ENCODE peak calls at places on chromosomes 5 and 9, in ten cellular contexts. E, Z, D, Y, J, X, W, I, N and K are unnamed samples.

GRCh38 chr9:134505032-134505431 is 136.6 kb upstream of the COL5A1 start:
- DNase-seq in E (no peak), Z (no peak), D (no peak), Y (no peak), J (no peak), X (no peak), W (no peak), I (no peak), N (no peak), K (no peak)

GRCh38 chr5:75167345-75167744 is 69.3 kb downstream of the ANKRD31 start:
- DNase-seq in E (no peak), Z (peak), D (no peak), Y (peak), J (no peak), X (no peak), W (no peak), I (no peak), N (no peak), K (no peak)

GRCh38 chr9:107751522-107752235 is 262.1 kb upstream of the KLF4 start:
- DNase-seq in E (no peak), Z (peak), D (peak), Y (peak), J (no peak), X (no peak), W (no peak), I (no peak), N (no peak), K (no peak)

GRCh38 chr9:35659340-35659739 is 1.2 kb downstream of the CCDC107 start:
- DNase-seq in E (no peak), Z (no peak), D (no peak), Y (peak), J (no peak), X (no peak), W (no peak), I (no peak), N (no peak), K (no peak)

GRCh38 chr5:86617756-86618577 is at the start of gene COX7C:
- DNase-seq in E (peak), Z (peak), D (peak), Y (peak), J (peak), X (peak), W (peak), I (peak), N (peak), K (peak)

GRCh38 chr9:95887926-95888497 is 12.5 kb downstream of the ERCC6L2 start:
- DNase-seq in E (no peak), Z (no peak), D (no peak), Y (no peak), J (no peak), X (no peak), W (no peak), I (no peak), N (no peak), K (no peak)

GRCh38 chr9:108156270-108156998 is 666.9 kb upstream of the KLF4 start:
- DNase-seq in E (no peak), Z (no peak), D (no peak), Y (peak), J (no peak), X (no peak), W (no peak), I (peak), N (no peak), K (no peak)

GRCh38 chr5:58156977-58157701 is 302.7 kb downstream of the PLK2 start:
- DNase-seq in E (no peak), Z (no peak), D (no peak), Y (no peak), J (no peak), X (no peak), W (no peak), I (no peak), N (no peak), K (no peak)

GRCh38 chr9:117030254-117030768 is 343.2 kb downstream of the TRIM32 start:
- DNase-seq in E (no peak), Z (no peak), D (no peak), Y (no peak), J (no peak), X (no peak), W (no peak), I (no peak), N (no peak), K (no peak)

GRCh38 chr5:137609122-137609521 is 110.0 kb upstream of the SPOCK1 start:
- DNase-seq in E (no peak), Z (no peak), D (no peak), Y (peak), J (no peak), X (no peak), W (no peak), I (no peak), N (no peak), K (no peak)

GRCh38 chr9:69946800-69947437 is 96.7 kb upstream of the MAMDC2 start:
- DNase-seq in E (no peak), Z (no peak), D (peak), Y (peak), J (no peak), X (no peak), W (no peak), I (peak), N (no peak), K (no peak)

GRCh38 chr5:116509483-116510244 is 65.0 kb downstream of the SEMA6A start:
- DNase-seq in E (no peak), Z (no peak), D (no peak), Y (no peak), J (no peak), X (no peak), W (no peak), I (no peak), N (no peak), K (no peak)

GRCh38 chr5:68432682-68433081 is 217.1 kb downstream of the PIK3R1 start:
- DNase-seq in E (no peak), Z (no peak), D (no peak), Y (no peak), J (no peak), X (no peak), W (no peak), I (no peak), N (peak), K (no peak)

GRCh38 chr5:72328172-72328571 is 8.0 kb downstream of the PTCD2 start:
- DNase-seq in E (peak), Z (no peak), D (no peak), Y (no peak), J (peak), X (no peak), W (no peak), I (no peak), N (no peak), K (no peak)

GRCh38 chr9:101184813-101185278 is 156.3 kb downstream of the PLPPR1 start:
- DNase-seq in E (no peak), Z (no peak), D (no peak), Y (no peak), J (no peak), X (no peak), W (no peak), I (no peak), N (no peak), K (no peak)

GRCh38 chr9:81028504-81028903 is 660.8 kb downstream of the TLE1 start:
- DNase-seq in E (no peak), Z (no peak), D (peak), Y (peak), J (no peak), X (no peak), W (no peak), I (no peak), N (no peak), K (no peak)

GRCh38 chr5:59698774-59699173 is 194.8 kb downstream of the PDE4D start:
- DNase-seq in E (no peak), Z (no peak), D (no peak), Y (no peak), J (no peak), X (no peak), W (no peak), I (no peak), N (no peak), K (no peak)